ENCODE peak calls at places on chromosomes 16 and 17, in nine cellular contexts. One of them, this sample, is unnamed.

GRCh38 chr16:64250866-64251265 is 871.0 kb downstream of the CDH11 start:
- DNase-seq in GDM1: no peak
- DNase-seq in stimulated activated naive CD8-positive, alpha-beta T cell treated with anti-CD3 and anti-CD28 coated beads, Interleukin-15, Interleukin-2, amounts not matched to agents 100 U/mL and 50 U/mL, for 24 hours: no peak
- DNase-seq in IMR-90: peak; percentile 47
- DNase-seq in HCEC 1CT: peak; percentile 25
- DNase-seq in activated T-cell treated with anti-CD3 and anti-CD28 coated beads for 1 hour: no peak
- DNase-seq in retinal pigment epithelial cell: no peak
- DNase-seq in transverse colon: no peak
- DNase-seq in SJSA1: no peak
- DNase-seq in this sample: peak; percentile 61

GRCh38 chr16:47519996-47520679 is 59.0 kb downstream of the PHKB start:
- DNase-seq in retinal pigment epithelial cell: no peak
- DNase-seq in activated T-cell treated with anti-CD3 and anti-CD28 coated beads for 1 hour: no peak
- DNase-seq in transverse colon: no peak
- DNase-seq in stimulated activated naive CD8-positive, alpha-beta T cell treated with anti-CD3 and anti-CD28 coated beads, Interleukin-15, Interleukin-2, amounts not matched to agents 100 U/mL and 50 U/mL, for 24 hours: no peak
- DNase-seq in IMR-90: no peak
- DNase-seq in SJSA1: no peak
- DNase-seq in HCEC 1CT: no peak
- DNase-seq in GDM1: no peak
- DNase-seq in this sample: no peak

GRCh38 chr16:48609453-48610023 is 442 bp downstream of the N4BP1 start:
- DNase-seq in retinal pigment epithelial cell: no peak
- DNase-seq in activated T-cell treated with anti-CD3 and anti-CD28 coated beads for 1 hour: no peak
- DNase-seq in HCEC 1CT: peak; percentile 39
- DNase-seq in IMR-90: peak; percentile 54
- DNase-seq in transverse colon: peak; percentile 61
- DNase-seq in stimulated activated naive CD8-positive, alpha-beta T cell treated with anti-CD3 and anti-CD28 coated beads, Interleukin-15, Interleukin-2, amounts not matched to agents 100 U/mL and 50 U/mL, for 24 hours: peak; percentile 67
- DNase-seq in GDM1: peak; percentile 63
- DNase-seq in SJSA1: peak; percentile 52
- DNase-seq in this sample: peak; percentile 54

GRCh38 chr17:7705269-7706255 is 560 bp downstream of the EFNB3 start:
- DNase-seq in stimulated activated naive CD8-positive, alpha-beta T cell treated with anti-CD3 and anti-CD28 coated beads, Interleukin-15, Interleukin-2, amounts not matched to agents 100 U/mL and 50 U/mL, for 24 hours: no peak
- DNase-seq in retinal pigment epithelial cell: no peak
- DNase-seq in activated T-cell treated with anti-CD3 and anti-CD28 coated beads for 1 hour: no peak
- DNase-seq in GDM1: no peak
- DNase-seq in IMR-90: no peak
- DNase-seq in SJSA1: no peak
- DNase-seq in transverse colon: no peak
- DNase-seq in HCEC 1CT: no peak
- DNase-seq in this sample: no peak

GRCh38 chr16:720990-721764 is at the start of gene ANTKMT:
- DNase-seq in stimulated activated naive CD8-positive, alpha-beta T cell treated with anti-CD3 and anti-CD28 coated beads, Interleukin-15, Interleukin-2, amounts not matched to agents 100 U/mL and 50 U/mL, for 24 hours: peak; percentile 88
- DNase-seq in GDM1: peak; percentile 54
- DNase-seq in retinal pigment epithelial cell: no peak
- DNase-seq in HCEC 1CT: peak; percentile 78
- DNase-seq in IMR-90: peak; percentile 64
- DNase-seq in activated T-cell treated with anti-CD3 and anti-CD28 coated beads for 1 hour: peak; percentile 49
- DNase-seq in transverse colon: peak; percentile 91
- DNase-seq in SJSA1: peak; percentile 89
- DNase-seq in this sample: peak; percentile 68

GRCh38 chr16:70651524-70651923 is 5.2 kb downstream of the IL34 start:
- DNase-seq in retinal pigment epithelial cell: no peak
- DNase-seq in HCEC 1CT: peak; percentile 30
- DNase-seq in stimulated activated naive CD8-positive, alpha-beta T cell treated with anti-CD3 and anti-CD28 coated beads, Interleukin-15, Interleukin-2, amounts not matched to agents 100 U/mL and 50 U/mL, for 24 hours: no peak
- DNase-seq in GDM1: no peak
- DNase-seq in IMR-90: peak; percentile 38
- DNase-seq in SJSA1: no peak
- DNase-seq in activated T-cell treated with anti-CD3 and anti-CD28 coated beads for 1 hour: no peak
- DNase-seq in transverse colon: no peak
- DNase-seq in this sample: peak; percentile 26

GRCh38 chr17:66714046-66715023 is 120.6 kb upstream of the CACNG5 start:
- DNase-seq in SJSA1: no peak
- DNase-seq in IMR-90: no peak
- DNase-seq in activated T-cell treated with anti-CD3 and anti-CD28 coated beads for 1 hour: no peak
- DNase-seq in HCEC 1CT: no peak
- DNase-seq in GDM1: no peak
- DNase-seq in stimulated activated naive CD8-positive, alpha-beta T cell treated with anti-CD3 and anti-CD28 coated beads, Interleukin-15, Interleukin-2, amounts not matched to agents 100 U/mL and 50 U/mL, for 24 hours: no peak
- DNase-seq in transverse colon: no peak
- DNase-seq in retinal pigment epithelial cell: no peak
- DNase-seq in this sample: no peak

GRCh38 chr17:63412234-63412633 is 33.9 kb downstream of the CYB561 start:
- DNase-seq in transverse colon: no peak
- DNase-seq in IMR-90: no peak
- DNase-seq in SJSA1: no peak
- DNase-seq in stimulated activated naive CD8-positive, alpha-beta T cell treated with anti-CD3 and anti-CD28 coated beads, Interleukin-15, Interleukin-2, amounts not matched to agents 100 U/mL and 50 U/mL, for 24 hours: no peak
- DNase-seq in retinal pigment epithelial cell: no peak
- DNase-seq in GDM1: no peak
- DNase-seq in HCEC 1CT: no peak
- DNase-seq in activated T-cell treated with anti-CD3 and anti-CD28 coated beads for 1 hour: no peak
- DNase-seq in this sample: no peak

GRCh38 chr17:82103588-82104451 is 5.8 kb upstream of the FASN start:
- DNase-seq in stimulated activated naive CD8-positive, alpha-beta T cell treated with anti-CD3 and anti-CD28 coated beads, Interleukin-15, Interleukin-2, amounts not matched to agents 100 U/mL and 50 U/mL, for 24 hours: no peak
- DNase-seq in GDM1: no peak
- DNase-seq in HCEC 1CT: no peak
- DNase-seq in transverse colon: peak; percentile 63
- DNase-seq in activated T-cell treated with anti-CD3 and anti-CD28 coated beads for 1 hour: no peak
- DNase-seq in IMR-90: no peak
- DNase-seq in retinal pigment epithelial cell: no peak
- DNase-seq in SJSA1: no peak
- DNase-seq in this sample: no peak

GRCh38 chr17:9120471-9120870 is 99.2 kb downstream of the NTN1 start:
- DNase-seq in GDM1: no peak
- DNase-seq in transverse colon: no peak
- DNase-seq in HCEC 1CT: no peak
- DNase-seq in SJSA1: no peak
- DNase-seq in stimulated activated naive CD8-positive, alpha-beta T cell treated with anti-CD3 and anti-CD28 coated beads, Interleukin-15, Interleukin-2, amounts not matched to agents 100 U/mL and 50 U/mL, for 24 hours: peak; percentile 21
- DNase-seq in activated T-cell treated with anti-CD3 and anti-CD28 coated beads for 1 hour: no peak
- DNase-seq in IMR-90: no peak
- DNase-seq in retinal pigment epithelial cell: no peak
- DNase-seq in this sample: no peak

GRCh38 chr17:1294157-1294717 is 14.8 kb downstream of the TRARG1 start:
- DNase-seq in GDM1: peak; percentile 68
- DNase-seq in IMR-90: no peak
- DNase-seq in SJSA1: no peak
- DNase-seq in transverse colon: peak; percentile 52
- DNase-seq in HCEC 1CT: no peak
- DNase-seq in stimulated activated naive CD8-positive, alpha-beta T cell treated with anti-CD3 and anti-CD28 coated beads, Interleukin-15, Interleukin-2, amounts not matched to agents 100 U/mL and 50 U/mL, for 24 hours: peak; percentile 56
- DNase-seq in activated T-cell treated with anti-CD3 and anti-CD28 coated beads for 1 hour: peak; percentile 63
- DNase-seq in retinal pigment epithelial cell: no peak
- DNase-seq in this sample: no peak

GRCh38 chr16:27489421-27489820 is 60.3 kb downstream of the GTF3C1 start:
- DNase-seq in GDM1: no peak
- DNase-seq in HCEC 1CT: no peak
- DNase-seq in IMR-90: no peak
- DNase-seq in activated T-cell treated with anti-CD3 and anti-CD28 coated beads for 1 hour: no peak
- DNase-seq in SJSA1: no peak
- DNase-seq in transverse colon: no peak
- DNase-seq in retinal pigment epithelial cell: no peak
- DNase-seq in stimulated activated naive CD8-positive, alpha-beta T cell treated with anti-CD3 and anti-CD28 coated beads, Interleukin-15, Interleukin-2, amounts not matched to agents 100 U/mL and 50 U/mL, for 24 hours: no peak
- DNase-seq in this sample: no peak

GRCh38 chr16:84730406-84731106 is 30.8 kb downstream of the USP10 start:
- DNase-seq in retinal pigment epithelial cell: peak; percentile 87
- DNase-seq in SJSA1: peak; percentile 81
- DNase-seq in activated T-cell treated with anti-CD3 and anti-CD28 coated beads for 1 hour: no peak
- DNase-seq in GDM1: peak; percentile 8
- DNase-seq in HCEC 1CT: peak; percentile 92
- DNase-seq in IMR-90: peak; percentile 97
- DNase-seq in transverse colon: peak; percentile 69
- DNase-seq in stimulated activated naive CD8-positive, alpha-beta T cell treated with anti-CD3 and anti-CD28 coated beads, Interleukin-15, Interleukin-2, amounts not matched to agents 100 U/mL and 50 U/mL, for 24 hours: peak; percentile 44
- DNase-seq in this sample: peak; percentile 95

GRCh38 chr16:4664538-4665418 is 28.6 kb upstream of the NUDT16L1 start:
- DNase-seq in IMR-90: no peak
- DNase-seq in retinal pigment epithelial cell: no peak
- DNase-seq in stimulated activated naive CD8-positive, alpha-beta T cell treated with anti-CD3 and anti-CD28 coated beads, Interleukin-15, Interleukin-2, amounts not matched to agents 100 U/mL and 50 U/mL, for 24 hours: peak; percentile 67
- DNase-seq in transverse colon: peak; percentile 73
- DNase-seq in activated T-cell treated with anti-CD3 and anti-CD28 coated beads for 1 hour: peak; percentile 41
- DNase-seq in HCEC 1CT: no peak
- DNase-seq in GDM1: peak; percentile 76
- DNase-seq in SJSA1: no peak
- DNase-seq in this sample: peak; percentile 23

GRCh38 chr17:78172284-78173024 is 4.1 kb downstream of the SYNGR2 start:
- DNase-seq in IMR-90: peak; percentile 49
- DNase-seq in GDM1: no peak
- DNase-seq in retinal pigment epithelial cell: no peak
- DNase-seq in SJSA1: peak; percentile 66
- DNase-seq in HCEC 1CT: no peak
- DNase-seq in stimulated activated naive CD8-positive, alpha-beta T cell treated with anti-CD3 and anti-CD28 coated beads, Interleukin-15, Interleukin-2, amounts not matched to agents 100 U/mL and 50 U/mL, for 24 hours: peak; percentile 33
- DNase-seq in transverse colon: peak; percentile 89
- DNase-seq in activated T-cell treated with anti-CD3 and anti-CD28 coated beads for 1 hour: no peak
- DNase-seq in this sample: no peak

This sample was measured in fibroblast of lung.